ENCODE peak calls at places on chromosomes 7 and 10, in ten cellular contexts. V is non-pigmented ciliary epithelial cell, X is kidney glomerular epithelial cell, H is HT1080, D is AG04450, F is GM03348, J is HS-5, M is lower leg skin, N is NCI-H1092 treated with DMSO at 0.1 percent for 48 hours, Z is cortex of kidney. R is an unnamed sample.

GRCh38 chr7:42831051-42831952 is 80.6 kb downstream of the C7orf25 start:
- DNase-seq in Z (no peak), X (peak), J (peak), H (peak), N (no peak), M (peak), V (peak), D (no peak), F (peak), R (peak)

GRCh38 chr7:99090811-99091582 is 52.9 kb downstream of the SMURF1 start:
- DNase-seq in V (no peak), D (no peak), M (no peak), X (no peak), H (no peak), N (no peak), Z (no peak), F (peak), J (no peak), R (peak)

GRCh38 chr10:103869336-103869735 is 14.0 kb upstream of the SH3PXD2A start:
- DNase-seq in V (no peak), Z (no peak), F (no peak), J (no peak), N (no peak), D (no peak), M (no peak), H (no peak), X (no peak), R (no peak)

GRCh38 chr7:139817249-139817648 is 11.8 kb upstream of the TBXAS1 start:
- DNase-seq in N (no peak), V (no peak), Z (no peak), M (no peak), X (no peak), H (no peak), D (no peak), F (no peak), J (no peak), R (no peak)

GRCh38 chr10:119268871-119269506 is 61.6 kb downstream of the GRK5 start:
- DNase-seq in J (no peak), V (no peak), H (no peak), M (no peak), D (no peak), F (no peak), N (no peak), Z (no peak), X (no peak), R (no peak)

GRCh38 chr7:112449353-112449752 is 907 bp upstream of the IFRD1 start:
- DNase-seq in N (peak), M (no peak), F (no peak), J (no peak), H (peak), V (no peak), D (no peak), X (peak), Z (no peak), R (no peak)

GRCh38 chr7:35697414-35698175 is 2.7 kb upstream of the HERPUD2 start:
- DNase-seq in Z (no peak), F (peak), V (peak), H (peak), N (no peak), J (peak), D (no peak), X (peak), M (no peak), R (no peak)

GRCh38 chr7:34451923-34452322 is 206.1 kb upstream of the NPSR1 start:
- DNase-seq in X (no peak), J (peak), H (peak), N (no peak), V (no peak), M (no peak), Z (no peak), F (peak), D (no peak), R (no peak)

GRCh38 chr10:118523775-118524174 is 71.7 kb downstream of the PRLHR start:
- DNase-seq in J (no peak), N (no peak), X (no peak), D (no peak), V (no peak), Z (no peak), M (no peak), F (peak), H (peak), R (no peak)

GRCh38 chr10:132020456-132020855 is 38.7 kb upstream of the BNIP3 start:
- DNase-seq in V (no peak), Z (no peak), F (no peak), J (no peak), M (no peak), X (no peak), N (no peak), H (no peak), D (no peak), R (no peak)

GRCh38 chr7:138848056-138848975 is 50.3 kb upstream of the ATP6V0A4 start:
- DNase-seq in V (peak), N (peak), X (no peak), D (no peak), M (no peak), J (no peak), Z (no peak), H (peak), F (no peak), R (no peak)